ENCODE peak calls at places on chromosome 21, in nine cellular contexts. C, J, B, V, D, P, O, W and Z are unnamed samples.

GRCh38 chr21:19792004-19792403 is 1206.2 kb upstream of the NCAM2 start:
- DNase-seq in C (no peak), J (no peak), B (no peak), V (no peak), D (no peak), P (no peak), O (no peak), W (no peak), Z (no peak)

GRCh38 chr21:32889596-32889995 is 118.0 kb upstream of the PAXBP1 start:
- DNase-seq in C (no peak), J (no peak), B (peak), V (no peak), D (no peak), P (no peak), O (no peak), W (no peak), Z (no peak)

GRCh38 chr21:37074546-37074945 is 1.5 kb downstream of the TTC3 start:
- DNase-seq in C (no peak), J (no peak), B (no peak), V (no peak), D (no peak), P (no peak), O (no peak), W (no peak), Z (peak)

GRCh38 chr21:36859744-36860501 is 106.5 kb downstream of the HLCS start:
- DNase-seq in C (no peak), J (peak), B (peak), V (peak), D (peak), P (peak), O (peak), W (peak), Z (peak)

GRCh38 chr21:41501919-41502318 is 6.0 kb downstream of the TMPRSS2 start:
- DNase-seq in C (no peak), J (no peak), B (no peak), V (no peak), D (no peak), P (no peak), O (no peak), W (no peak), Z (peak)

GRCh38 chr21:15289896-15290841 is 225.4 kb upstream of the NRIP1 start:
- DNase-seq in C (no peak), J (peak), B (no peak), V (no peak), D (peak), P (peak), O (no peak), W (peak), Z (no peak)

GRCh38 chr21:37193006-37193405 is 74.1 kb downstream of the VPS26C start:
- DNase-seq in C (no peak), J (no peak), B (no peak), V (no peak), D (no peak), P (no peak), O (no peak), W (no peak), Z (no peak)

GRCh38 chr21:41648591-41649031 is 118.2 kb downstream of the RIPK4 start:
- DNase-seq in C (no peak), J (no peak), B (peak), V (peak), D (no peak), P (no peak), O (no peak), W (no peak), Z (peak)

GRCh38 chr21:32921632-32922230 is 104.0 kb upstream of the OLIG2 start:
- DNase-seq in C (peak), J (peak), B (peak), V (no peak), D (no peak), P (no peak), O (no peak), W (peak), Z (peak)

GRCh38 chr21:41933259-41934079 is 20.3 kb downstream of the C2CD2 start:
- DNase-seq in C (no peak), J (no peak), B (peak), V (no peak), D (peak), P (no peak), O (no peak), W (no peak), Z (peak)

GRCh38 chr21:36710729-36711048 is 11.8 kb downstream of the SIM2 start:
- DNase-seq in C (no peak), J (no peak), B (no peak), V (no peak), D (peak), P (no peak), O (no peak), W (no peak), Z (no peak)

GRCh38 chr21:25583370-25584133 is 23.7 kb downstream of the MRPL39 start:
- DNase-seq in C (no peak), J (no peak), B (no peak), V (no peak), D (no peak), P (no peak), O (no peak), W (no peak), Z (no peak)

GRCh38 chr21:32300117-32300681 is 1.5 kb downstream of the MRAP start:
- DNase-seq in C (no peak), J (no peak), B (no peak), V (no peak), D (no peak), P (no peak), O (no peak), W (no peak), Z (no peak)

GRCh38 chr21:21039624-21040023 is 41.4 kb downstream of the NCAM2 start:
- DNase-seq in C (no peak), J (no peak), B (no peak), V (no peak), D (no peak), P (no peak), O (no peak), W (no peak), Z (no peak)

GRCh38 chr21:39712976-39713375 is 32.0 kb upstream of the IGSF5 start:
- DNase-seq in C (no peak), J (no peak), B (no peak), V (no peak), D (no peak), P (peak), O (no peak), W (peak), Z (no peak)

GRCh38 chr21:25385912-25386474 is 221.3 kb downstream of the MRPL39 start:
- DNase-seq in C (peak), J (peak), B (peak), V (peak), D (no peak), P (peak), O (peak), W (peak), Z (peak)

GRCh38 chr21:23887709-23888303 is 1719.5 kb downstream of the MRPL39 start:
- DNase-seq in C (no peak), J (no peak), B (no peak), V (no peak), D (no peak), P (no peak), O (no peak), W (no peak), Z (no peak)

GRCh38 chr21:41289431-41289830 is 27.2 kb upstream of the FAM3B start:
- DNase-seq in C (peak), J (peak), B (peak), V (no peak), D (no peak), P (no peak), O (no peak), W (no peak), Z (no peak)

GRCh38 chr21:23162213-23162946 is 2164.2 kb downstream of the NCAM2 start:
- DNase-seq in C (no peak), J (no peak), B (peak), V (no peak), D (no peak), P (no peak), O (no peak), W (no peak), Z (peak)

GRCh38 chr21:26554365-26554764 is 18.7 kb downstream of the CYYR1 start:
- DNase-seq in C (no peak), J (no peak), B (no peak), V (no peak), D (no peak), P (no peak), O (no peak), W (no peak), Z (no peak)

GRCh38 chr21:15140321-15141019 is 75.7 kb upstream of the NRIP1 start:
- DNase-seq in C (no peak), J (peak), B (peak), V (no peak), D (no peak), P (peak), O (peak), W (peak), Z (no peak)

GRCh38 chr21:42191978-42192595 is 26.9 kb upstream of the ABCG1 start:
- DNase-seq in C (no peak), J (no peak), B (peak), V (no peak), D (no peak), P (no peak), O (no peak), W (no peak), Z (no peak)

GRCh38 chr21:41640756-41641509 is 125.9 kb downstream of the RIPK4 start:
- DNase-seq in C (no peak), J (no peak), B (peak), V (peak), D (no peak), P (no peak), O (peak), W (no peak), Z (peak)

GRCh38 chr21:28336299-28336698 is 656.4 kb downstream of the LTN1 start:
- DNase-seq in C (no peak), J (no peak), B (peak), V (peak), D (no peak), P (peak), O (no peak), W (peak), Z (peak)

GRCh38 chr21:14263879-14264278 is 47.9 kb downstream of the RBM11 start:
- DNase-seq in C (no peak), J (no peak), B (no peak), V (no peak), D (no peak), P (no peak), O (no peak), W (no peak), Z (no peak)

GRCh38 chr21:41090981-41091380 is 77.0 kb upstream of the BACE2 start:
- DNase-seq in C (no peak), J (no peak), B (no peak), V (no peak), D (no peak), P (no peak), O (no peak), W (no peak), Z (no peak)

GRCh38 chr21:36207577-36208320 is 51.1 kb downstream of the DOP1B start:
- DNase-seq in C (no peak), J (no peak), B (peak), V (peak), D (no peak), P (no peak), O (no peak), W (no peak), Z (no peak)

GRCh38 chr21:37447288-37447936 is 80.8 kb downstream of the DYRK1A start:
- DNase-seq in C (no peak), J (no peak), B (no peak), V (no peak), D (no peak), P (no peak), O (no peak), W (no peak), Z (no peak)

GRCh38 chr21:28111151-28111619 is 881.5 kb downstream of the LTN1 start:
- DNase-seq in C (no peak), J (peak), B (no peak), V (peak), D (peak), P (peak), O (no peak), W (no peak), Z (no peak)

GRCh38 chr21:34582506-34583150 is 32.3 kb downstream of the RCAN1 start:
- DNase-seq in C (no peak), J (peak), B (peak), V (peak), D (no peak), P (no peak), O (peak), W (peak), Z (peak)

GRCh38 chr21:34576043-34576466 is 38.9 kb downstream of the RCAN1 start:
- DNase-seq in C (no peak), J (no peak), B (peak), V (no peak), D (no peak), P (no peak), O (no peak), W (no peak), Z (no peak)

GRCh38 chr21:34583926-34584563 is 30.9 kb downstream of the RCAN1 start:
- DNase-seq in C (no peak), J (no peak), B (no peak), V (no peak), D (no peak), P (no peak), O (no peak), W (no peak), Z (no peak)

GRCh38 chr21:34579411-34579810 is 35.5 kb downstream of the RCAN1 start:
- DNase-seq in C (no peak), J (no peak), B (peak), V (peak), D (no peak), P (no peak), O (no peak), W (no peak), Z (peak)

DNA sequence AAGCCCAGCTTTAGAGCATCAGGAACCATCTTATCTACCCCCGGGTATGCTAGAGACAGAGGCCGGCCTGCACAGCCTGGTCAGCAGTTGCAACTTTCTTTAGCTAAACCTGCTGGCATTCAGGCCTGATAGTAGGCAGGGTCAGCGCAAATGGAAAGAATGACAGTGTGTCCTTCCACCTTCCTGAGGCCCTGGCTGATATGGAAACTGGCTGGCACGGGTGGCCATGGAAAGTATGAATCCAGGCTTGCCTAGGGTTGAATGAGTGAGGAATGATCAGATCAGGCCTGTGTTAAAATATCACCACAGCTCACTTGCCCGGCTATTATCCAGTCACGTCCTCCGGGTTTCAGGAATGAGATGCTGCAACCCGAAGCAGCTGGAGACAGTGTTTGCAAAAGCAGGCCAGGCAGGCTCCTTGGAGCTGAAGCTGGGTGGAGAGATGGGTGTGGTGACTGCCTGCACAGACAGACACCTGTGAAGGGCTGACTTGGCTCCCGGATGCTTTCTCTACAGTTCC is 34.7 kb downstream of the RCAN1 start:
- DNase-seq in C (no peak), J (no peak), B (peak), V (no peak), D (no peak), P (peak), O (no peak), W (no peak), Z (no peak)
- TF ChIP-seq CTCF in C (no peak), J (no peak), B (no peak), V (no peak), D (no peak), P (no peak), O (no peak), W (no peak), Z (no peak)

GRCh38 chr21:46100020-46100419 is 2.1 kb downstream of the COL6A2 start:
- DNase-seq in C (no peak), J (no peak), B (no peak), V (no peak), D (peak), P (no peak), O (no peak), W (no peak), Z (no peak)

GRCh38 chr21:46098303-46099141 is 610 bp downstream of the COL6A2 start:
- DNase-seq in C (no peak), J (peak), B (no peak), V (no peak), D (peak), P (peak), O (no peak), W (no peak), Z (no peak)

GRCh38 chr21:46097826-46098286 is at the start of gene COL6A2:
- DNase-seq in C (no peak), J (peak), B (no peak), V (peak), D (peak), P (peak), O (peak), W (peak), Z (peak)

GRCh38 chr21:46100426-46100825 is 2.5 kb downstream of the COL6A2 start:
- DNase-seq in C (no peak), J (no peak), B (no peak), V (peak), D (peak), P (no peak), O (no peak), W (no peak), Z (peak)

GRCh38 chr21:46099476-46099875 is 1.6 kb downstream of the COL6A2 start:
- DNase-seq in C (no peak), J (no peak), B (no peak), V (no peak), D (peak), P (peak), O (no peak), W (no peak), Z (no peak)
- TF ChIP-seq CTCF in C (no peak), J (no peak), B (no peak), V (peak), D (no peak), P (no peak), O (no peak), W (no peak), Z (no peak)

DNA sequence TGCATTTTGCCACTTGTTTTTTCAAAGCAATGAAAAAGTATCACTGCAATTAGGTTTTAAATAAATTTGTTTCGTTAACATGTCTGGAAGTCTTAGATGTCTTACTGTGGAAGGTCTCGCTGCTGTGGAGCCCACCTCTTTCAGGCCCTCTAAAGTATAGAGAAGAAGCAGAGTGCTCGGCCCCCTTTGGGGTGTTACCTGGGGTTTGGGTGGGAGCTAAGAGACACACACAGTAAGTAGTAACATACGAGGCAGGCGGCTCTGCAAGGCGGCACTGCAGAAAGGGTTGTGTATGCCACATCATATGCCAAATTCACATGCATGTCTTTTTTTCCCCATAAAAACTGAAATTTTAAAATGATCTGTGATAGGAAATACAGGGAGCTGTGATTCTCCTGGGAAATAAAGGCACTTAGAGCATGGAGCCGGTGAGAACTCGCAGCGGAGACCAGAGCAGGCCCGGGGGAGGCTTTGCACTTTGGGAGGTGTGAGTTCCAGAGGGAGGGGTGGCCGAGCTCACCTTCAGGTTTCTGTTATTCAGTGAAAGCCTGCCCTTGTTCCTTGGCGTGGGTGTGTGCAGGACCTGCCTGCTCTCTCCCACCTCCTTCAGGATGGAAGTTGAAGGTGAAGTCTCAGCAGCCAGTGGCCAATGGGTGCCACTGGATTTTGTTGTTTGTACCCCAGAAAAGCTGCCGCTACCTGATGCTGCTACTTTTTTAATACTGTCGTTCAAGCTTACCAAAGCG is 35.7 kb upstream of the PWP2 start:
- DNase-seq in C (no peak), J (no peak), B (no peak), V (no peak), D (no peak), P (no peak), O (no peak), W (no peak), Z (no peak)
- TF ChIP-seq CTCF in C (peak), J (no peak), B (no peak), V (no peak), D (no peak), P (no peak), O (no peak), W (no peak), Z (no peak)

DNA sequence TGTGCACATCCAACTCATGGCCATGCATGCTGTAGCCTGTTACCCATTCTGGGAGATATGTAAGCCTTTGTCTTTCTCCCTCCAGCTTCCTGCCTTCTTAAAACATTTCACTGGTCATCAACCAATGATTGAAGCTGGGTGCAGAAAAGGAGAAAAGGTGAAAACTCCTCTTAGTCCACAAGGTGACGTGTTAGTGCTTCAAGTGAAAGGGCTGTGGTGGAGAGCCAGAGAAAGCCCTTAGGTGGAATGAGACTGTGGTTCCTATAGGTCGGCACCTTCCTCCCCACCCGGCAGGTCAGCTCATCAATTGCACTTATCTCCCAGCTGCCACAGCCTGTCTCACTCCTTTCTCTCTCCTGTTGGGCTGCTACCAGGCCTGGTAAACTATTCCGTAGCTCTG is 30.4 kb downstream of the ERG start:
- DNase-seq in C (no peak), J (no peak), B (no peak), V (no peak), D (no peak), P (no peak), O (no peak), W (no peak), Z (no peak)
- TF ChIP-seq CTCF in C (no peak), J (no peak), B (no peak), V (no peak), D (no peak), P (no peak), O (no peak), W (no peak), Z (no peak)

GRCh38 chr21:18522181-18522771 is 118.7 kb upstream of the TMPRSS15 start:
- DNase-seq in C (no peak), J (no peak), B (no peak), V (peak), D (no peak), P (no peak), O (no peak), W (no peak), Z (peak)

GRCh38 chr21:18521204-18521603 is 117.6 kb upstream of the TMPRSS15 start:
- DNase-seq in C (no peak), J (no peak), B (no peak), V (no peak), D (no peak), P (no peak), O (no peak), W (no peak), Z (no peak)

DNA sequence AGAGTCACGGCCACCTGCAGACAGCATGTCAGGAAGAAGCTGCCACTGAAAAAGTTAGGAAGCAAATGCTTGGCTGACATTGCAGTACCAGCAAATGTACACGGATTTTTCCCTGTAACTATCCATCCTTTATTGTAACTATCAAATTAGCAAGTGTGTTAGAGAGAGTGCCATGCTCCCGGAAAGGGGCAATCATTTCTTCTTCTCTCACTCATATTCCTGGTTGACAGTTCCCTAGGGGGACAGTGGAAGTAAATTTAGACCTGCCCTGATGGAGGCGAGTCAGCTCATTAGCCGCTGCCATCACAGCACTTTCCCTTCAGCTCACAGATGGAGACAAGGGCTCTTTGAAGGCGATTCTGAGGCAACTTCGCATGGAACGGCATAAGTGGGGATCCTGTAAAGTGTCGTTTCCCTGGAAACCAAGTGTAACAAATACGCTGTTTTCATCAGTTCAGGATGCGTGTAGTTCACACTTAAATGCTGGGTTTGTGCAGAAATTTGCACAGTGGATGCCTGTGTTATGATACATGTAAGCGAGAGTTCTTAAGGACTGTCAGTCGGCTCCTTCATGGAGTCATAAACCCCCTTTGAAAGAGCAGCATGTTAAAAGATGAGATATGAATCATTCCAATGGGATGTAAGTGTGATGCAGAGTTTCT is 114.5 kb upstream of the TMPRSS15 start:
- DNase-seq in C (no peak), J (no peak), B (no peak), V (no peak), D (no peak), P (no peak), O (no peak), W (no peak), Z (no peak)
- TF ChIP-seq CTCF in C (no peak), J (no peak), B (no peak), V (no peak), D (no peak), P (no peak), O (no peak), W (no peak), Z (no peak)